ENCODE peak calls at places on chromosome 11, in four cellular contexts. R, N, A and O are unnamed samples.

GRCh38 chr11:117837070-117837776 is 12.7 kb upstream of the FXYD2 start:
- DNase-seq in A (no peak), N (no peak), R (peak), O (no peak)

GRCh38 chr11:118791961-118792578 is 1.1 kb upstream of the DDX6 start:
- DNase-seq in N (no peak), R (peak), A (peak), O (no peak)

GRCh38 chr11:110308071-110308470 is 11.7 kb upstream of the RDX start:
- DNase-seq in R (no peak), A (no peak), N (no peak), O (no peak)

GRCh38 chr11:96154802-96155520 is 188.0 kb downstream of the MAML2 start:
- DNase-seq in A (no peak), R (no peak), N (no peak), O (no peak)

GRCh38 chr11:74182635-74183034 is 11.5 kb downstream of the PPME1 start:
- DNase-seq in A (no peak), N (no peak), R (no peak), O (no peak)

GRCh38 chr11:112780351-112781043 is 180.7 kb upstream of the NCAM1 start:
- DNase-seq in N (no peak), R (peak), A (no peak), O (peak)

GRCh38 chr11:95544095-95544795 is 245.3 kb downstream of the FAM76B start:
- DNase-seq in A (no peak), N (no peak), R (no peak), O (no peak)

GRCh38 chr11:116829525-116830183 is at the start of gene APOC3:
- DNase-seq in R (peak), N (no peak), A (no peak), O (no peak)

GRCh38 chr11:122101625-122102291 is 14.3 kb downstream of the BLID start:
- DNase-seq in R (peak), A (no peak), N (peak), O (no peak)

GRCh38 chr11:75431533-75432525 is 1.2 kb downstream of the KLHL35 start:
- DNase-seq in A (no peak), R (no peak), N (no peak), O (no peak)

GRCh38 chr11:20795005-20795404 is 125.6 kb downstream of the NELL1 start:
- DNase-seq in R (no peak), N (no peak), A (no peak), O (no peak)

GRCh38 chr11:719214-720016 is 13.4 kb downstream of the EPS8L2 start:
- DNase-seq in R (no peak), A (no peak), N (no peak), O (no peak)

GRCh38 chr11:94754335-94754734 is 13.8 kb upstream of the AMOTL1 start:
- DNase-seq in R (no peak), N (no peak), A (no peak), O (no peak)